ENCODE peak calls at places on chromosomes 5 and 9, in six cellular contexts. Z is GM12891, R is body of pancreas, X is IMR-90, P is H54, Y is breast epithelium. G is an unnamed sample.

GRCh38 chr5:179262126-179262920 is 82.9 kb downstream of the ADAMTS2 start:
- DNase-seq in Z (no peak), R (no peak), X (no peak), P (no peak), Y (no peak), G (no peak)

GRCh38 chr9:114538241-114538640 is 33.0 kb upstream of the WHRN start:
- DNase-seq in Z (no peak), R (peak; percentile 14), X (no peak), P (no peak), Y (no peak), G (peak; percentile 9)

GRCh38 chr5:9207820-9208418 is 338.0 kb downstream of the SEMA5A start:
- DNase-seq in Z (no peak), R (no peak), X (peak; percentile 69), P (peak; percentile 20), Y (no peak), G (peak; percentile 53)

GRCh38 chr9:75432888-75433287 is 344.6 kb downstream of the OSTF1 start:
- DNase-seq in Z (no peak), R (no peak), X (no peak), P (no peak), Y (no peak), G (no peak)

GRCh38 chr5:110104728-110105127 is 415.0 kb downstream of the MAN2A1 start:
- DNase-seq in Z (no peak), R (no peak), X (no peak), P (no peak), Y (no peak), G (no peak)

GRCh38 chr5:176441921-176442323 is 6.3 kb upstream of the FAF2 start:
- DNase-seq in Z (no peak), R (no peak), X (peak; percentile 70), P (no peak), Y (no peak), G (no peak)

GRCh38 chr5:1410156-1411014 is 34.9 kb downstream of the SLC6A3 start:
- DNase-seq in Z (no peak), R (peak; percentile 4), X (no peak), P (no peak), Y (no peak), G (no peak)

GRCh38 chr5:55800924-55801323 is 50.2 kb upstream of the IL31RA start:
- DNase-seq in Z (no peak), R (no peak), X (no peak), P (no peak), Y (no peak), G (no peak)

GRCh38 chr9:136644593-136645342 is 17.9 kb upstream of the EGFL7 start:
- DNase-seq in Z (peak; percentile 94), R (peak; percentile 41), X (peak; percentile 28), P (peak; percentile 100), Y (no peak), G (peak; percentile 50)
- TF ChIP-seq POLR2A in Z (no peak), R (no peak), X (no peak), P (no peak), Y (no peak), G (no peak)

GRCh38 chr9:129798973-129799372 is 4.0 kb upstream of the TOR1B start:
- DNase-seq in Z (no peak), R (no peak), X (no peak), P (no peak), Y (no peak), G (no peak)

GRCh38 chr9:129803679-129804065 is 688 bp downstream of the TOR1B start:
- DNase-seq in Z (no peak), R (no peak), X (no peak), P (no peak), Y (no peak), G (peak; percentile 69)

GRCh38 chr9:129801504-129801903 is 1.5 kb upstream of the TOR1B start:
- DNase-seq in Z (no peak), R (no peak), X (no peak), P (no peak), Y (no peak), G (no peak)

GRCh38 chr9:129806126-129806525 is 3.1 kb downstream of the TOR1B start:
- DNase-seq in Z (no peak), R (no peak), X (no peak), P (no peak), Y (no peak), G (no peak)

GRCh38 chr9:129802833-129803678 is at the start of gene TOR1B:
- DNase-seq in Z (peak; percentile 88), R (peak; percentile 91), X (peak; percentile 87), P (peak; percentile 47), Y (peak; percentile 94), G (peak; percentile 97)
- TF ChIP-seq POLR2A in Z (peak; percentile 70), R (peak; percentile 63), X (peak; percentile 88), P (peak; percentile 78), Y (peak; percentile 31), G (peak; percentile 70)

DNA sequence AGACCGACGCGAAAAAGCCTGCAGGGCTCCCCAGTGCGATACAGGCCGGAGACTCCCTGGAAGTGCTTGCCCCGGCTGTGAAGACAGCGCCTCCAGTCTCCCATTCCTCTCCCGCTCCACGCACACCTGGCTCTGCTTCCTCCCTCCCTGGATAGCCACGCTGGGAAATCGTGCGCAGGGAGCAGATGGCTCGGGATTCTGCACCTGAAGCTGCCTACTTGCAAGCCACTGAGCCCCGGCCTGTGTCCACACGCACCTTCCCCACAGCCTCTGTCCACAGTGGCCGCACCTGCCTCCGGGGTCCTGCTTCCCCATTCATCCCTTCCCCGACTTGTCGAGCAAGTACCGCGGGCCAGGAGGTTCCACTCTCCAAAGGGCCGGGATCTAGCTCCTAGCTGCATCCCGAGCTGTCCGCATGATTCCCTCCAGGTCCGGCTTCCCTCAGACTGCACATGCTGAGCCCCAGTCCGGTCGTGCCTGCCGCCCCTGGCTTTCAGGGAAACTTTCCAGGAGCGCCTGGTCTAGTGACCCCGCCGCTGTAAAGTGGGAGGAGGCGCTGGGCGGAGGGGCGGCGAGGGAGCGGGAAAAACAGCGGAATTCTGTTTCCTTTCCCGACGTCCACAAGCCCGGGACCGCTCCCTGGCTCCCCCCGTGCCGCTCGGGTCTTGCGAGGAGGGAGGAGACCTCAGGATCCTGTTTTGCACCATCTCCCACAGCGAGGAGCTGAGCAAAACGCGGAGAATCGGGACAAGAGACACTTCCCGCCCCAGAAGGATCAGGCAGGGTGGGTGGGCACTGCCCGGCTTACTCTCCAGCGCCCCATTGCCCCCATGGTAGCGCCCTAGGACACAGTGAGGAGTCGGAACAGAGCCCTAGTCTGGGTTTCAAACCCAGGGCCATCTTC is 2.0 kb downstream of the SEMA6A start:
- DNase-seq in Z (peak; percentile 3), R (peak; percentile 76), X (no peak), P (no peak), Y (no peak), G (no peak)
- TF ChIP-seq POLR2A in Z (no peak), R (peak; percentile 24), X (no peak), P (no peak), Y (no peak), G (no peak)

GRCh38 chr9:127614961-127615360 is 2.9 kb downstream of the STXBP1 start:
- DNase-seq in Z (no peak), R (no peak), X (no peak), P (no peak), Y (no peak), G (no peak)

GRCh38 chr9:127608104-127608966 is 3.7 kb upstream of the STXBP1 start:
- DNase-seq in Z (peak; percentile 61), R (peak; percentile 85), X (peak; percentile 38), P (peak; percentile 59), Y (peak; percentile 37), G (peak; percentile 35)

GRCh38 chr9:127611796-127612790 is at the start of gene STXBP1:
- DNase-seq in Z (peak; percentile 96), R (peak; percentile 91), X (peak; percentile 76), P (peak; percentile 99), Y (peak; percentile 80), G (peak; percentile 94)

GRCh38 chr9:127612993-127613954 is 1.2 kb downstream of the STXBP1 start:
- DNase-seq in Z (no peak), R (peak; percentile 67), X (peak; percentile 57), P (peak; percentile 93), Y (peak; percentile 46), G (peak; percentile 34)
- TF ChIP-seq POLR2A in Z (no peak), R (no peak), X (peak; percentile 43), P (peak; percentile 81), Y (no peak), G (no peak)

GRCh38 chr5:51381801-51382507 is 1.3 kb upstream of the ISL1 start:
- DNase-seq in Z (no peak), R (no peak), X (no peak), P (no peak), Y (no peak), G (no peak)

GRCh38 chr5:51383494-51384081 is 340 bp downstream of the ISL1 start:
- DNase-seq in Z (no peak), R (no peak), X (no peak), P (no peak), Y (no peak), G (no peak)

GRCh38 chr5:51384281-51384840 is 1.1 kb downstream of the ISL1 start:
- DNase-seq in Z (no peak), R (no peak), X (no peak), P (no peak), Y (no peak), G (no peak)

GRCh38 chr5:51382508-51382758 is 815 bp upstream of the ISL1 start:
- DNase-seq in Z (no peak), R (no peak), X (no peak), P (no peak), Y (no peak), G (no peak)

GRCh38 chr5:51382759-51383493 is at the start of gene ISL1:
- DNase-seq in Z (no peak), R (peak; percentile 64), X (peak; percentile 55), P (no peak), Y (no peak), G (peak; percentile 18)
- TF ChIP-seq POLR2A in Z (no peak), R (peak; percentile 44), X (no peak), P (no peak), Y (no peak), G (no peak)

GRCh38 chr9:129036241-129036922 is at the start of gene MIGA2:
- DNase-seq in Z (peak; percentile 98), R (peak; percentile 99), X (peak; percentile 98), P (peak; percentile 99), Y (peak; percentile 99), G (peak; percentile 99)
- TF ChIP-seq POLR2A in Z (peak; percentile 74), R (peak; percentile 68), X (peak; percentile 90), P (peak; percentile 93), Y (peak; percentile 83), G (peak; percentile 95)

GRCh38 chr5:43120720-43121564 is at the start of gene ZNF131:
- DNase-seq in Z (peak; percentile 89), R (peak; percentile 95), X (peak; percentile 98), P (peak; percentile 96), Y (peak; percentile 96), G (peak; percentile 99)
- TF ChIP-seq POLR2A in Z (peak; percentile 83), R (peak; percentile 42), X (peak; percentile 75), P (peak; percentile 63), Y (no peak), G (peak; percentile 89)